ENCODE peak calls at places on chromosomes 7 and 10, in five cellular contexts. R is colonic mucosa, M is H9, H is mesenchymal stem cell, T is prostate gland. W is an unnamed sample.

GRCh38 chr10:129101232-129101980 is 365.6 kb upstream of the MGMT start:
- DNase-seq in R (no peak), M (no peak), H (no peak), T (no peak), W (no peak)

GRCh38 chr7:3089493-3089892 is 45.8 kb upstream of the CARD11 start:
- DNase-seq in R (no peak), M (peak; percentile 81), H (peak; percentile 11), T (no peak), W (peak; percentile 49)

GRCh38 chr7:2732388-2732787 is 44.4 kb downstream of the AMZ1 start:
- DNase-seq in R (no peak), M (peak; percentile 10), H (no peak), T (no peak), W (peak; percentile 9)

GRCh38 chr7:22083711-22084289 is 138.1 kb upstream of the CDCA7L start:
- DNase-seq in R (no peak), M (no peak), H (no peak), T (no peak), W (no peak)

GRCh38 chr7:150631084-150631824 is 931 bp downstream of the GIMAP6 start:
- DNase-seq in R (no peak), M (no peak), H (no peak), T (no peak), W (no peak)

GRCh38 chr10:71643904-71644303 is 75.7 kb downstream of the C10orf105 start:
- DNase-seq in R (no peak), M (no peak), H (no peak), T (no peak), W (no peak)

GRCh38 chr10:33732176-33733025 is 397.9 kb upstream of the NRP1 start:
- DNase-seq in R (no peak), M (no peak), H (no peak), T (no peak), W (no peak)

GRCh38 chr7:155802906-155803417 is 9.3 kb downstream of the SHH start:
- DNase-seq in R (no peak), M (no peak), H (no peak), T (no peak), W (no peak)

GRCh38 chr10:132151951-132152505 is 34.7 kb upstream of the DPYSL4 start:
- DNase-seq in R (no peak), M (no peak), H (no peak), T (no peak), W (no peak)

GRCh38 chr7:120842131-120842621 is 15.8 kb downstream of the TSPAN12 start:
- DNase-seq in R (no peak), M (no peak), H (peak; percentile 32), T (peak; percentile 43), W (no peak)

GRCh38 chr7:149420006-149420405 is 40.9 kb downstream of the ZNF777 start:
- DNase-seq in R (no peak), M (no peak), H (no peak), T (no peak), W (no peak)

GRCh38 chr7:154973381-154973780 is 29.5 kb downstream of the PAXIP1 start:
- DNase-seq in R (no peak), M (no peak), H (no peak), T (no peak), W (no peak)

GRCh38 chr7:32648408-32649156 is 153.3 kb downstream of the AVL9 start:
- DNase-seq in R (no peak), M (no peak), H (no peak), T (no peak), W (no peak)

GRCh38 chr10:113047605-113047962 is 97.5 kb downstream of the TCF7L2 start:
- DNase-seq in R (no peak), M (no peak), H (peak; percentile 59), T (no peak), W (no peak)

GRCh38 chr10:86070278-86070677 is 296.3 kb downstream of the GRID1 start:
- DNase-seq in R (no peak), M (no peak), H (no peak), T (no peak), W (no peak)

GRCh38 chr7:94252971-94253370 is 141.7 kb upstream of the COL1A2 start:
- DNase-seq in R (no peak), M (no peak), H (peak; percentile 21), T (no peak), W (no peak)

GRCh38 chr7:127798769-127799372 is 146.9 kb downstream of the SND1 start:
- DNase-seq in R (no peak), M (no peak), H (no peak), T (no peak), W (no peak)

GRCh38 chr7:27179503-27180430 is 5.3 kb downstream of the HOXA11 start:
- DNase-seq in R (peak; percentile 90), M (peak; percentile 83), H (peak; percentile 57), T (peak; percentile 88), W (peak; percentile 84)

GRCh38 chr7:30327813-30328212 is 43.4 kb downstream of the ZNRF2 start:
- DNase-seq in R (no peak), M (no peak), H (no peak), T (no peak), W (no peak)

DNA sequence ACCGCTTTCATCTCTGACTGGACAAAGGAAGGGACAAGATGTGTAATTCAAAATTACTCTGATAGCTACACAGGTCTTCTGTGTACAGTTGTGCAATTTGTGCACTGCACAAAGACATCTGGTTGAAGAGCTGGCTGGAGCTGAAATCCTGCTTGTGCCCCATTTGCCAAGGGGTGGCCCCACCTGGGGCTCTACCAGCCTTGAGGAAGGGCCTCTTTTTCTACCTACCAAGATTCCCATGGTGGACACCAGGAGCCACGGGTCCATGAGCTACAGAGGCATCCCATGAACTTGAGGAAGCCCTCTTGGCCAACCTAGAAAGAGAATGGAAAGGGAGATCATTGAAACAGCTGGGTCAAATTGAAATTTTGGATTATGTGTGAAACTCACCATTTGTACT is 43.2 kb downstream of the HHEX start:
- DNase-seq in R (no peak), M (no peak), H (no peak), T (no peak), W (no peak)
- H3K4me1 ChIP-seq in R (no peaks in the 10 kb centered on the region), M (no peaks in the 10 kb centered on the region), H (no peaks in the 10 kb centered on the region), T (no peaks in the 10 kb centered on the region), W (no peaks in the 10 kb centered on the region)

GRCh38 chr7:157818701-157819516 is 482.1 kb downstream of the DNAJB6 start:
- DNase-seq in R (no peak), M (no peak), H (no peak), T (no peak), W (no peak)

GRCh38 chr7:157817433-157817832 is 480.6 kb downstream of the DNAJB6 start:
- DNase-seq in R (no peak), M (no peak), H (no peak), T (no peak), W (no peak)

GRCh38 chr7:157820796-157821195 is 484.0 kb downstream of the DNAJB6 start:
- DNase-seq in R (no peak), M (no peak), H (no peak), T (no peak), W (no peak)

GRCh38 chr7:157817944-157818700 is 481.3 kb downstream of the DNAJB6 start:
- DNase-seq in R (no peak), M (no peak), H (no peak), T (no peak), W (no peak)

GRCh38 chr7:157819517-157819807 is 482.7 kb downstream of the DNAJB6 start:
- DNase-seq in R (no peak), M (no peak), H (no peak), T (no peak), W (no peak)
- H3K9me3 ChIP-seq in R (no peaks in the 10 kb centered on the region), M (no peaks in the 10 kb centered on the region), H (peaks cover 3% of the 10 kb centered on the region), T (no peaks in the 10 kb centered on the region), W (peaks cover 12% of the 10 kb centered on the region)

DNA sequence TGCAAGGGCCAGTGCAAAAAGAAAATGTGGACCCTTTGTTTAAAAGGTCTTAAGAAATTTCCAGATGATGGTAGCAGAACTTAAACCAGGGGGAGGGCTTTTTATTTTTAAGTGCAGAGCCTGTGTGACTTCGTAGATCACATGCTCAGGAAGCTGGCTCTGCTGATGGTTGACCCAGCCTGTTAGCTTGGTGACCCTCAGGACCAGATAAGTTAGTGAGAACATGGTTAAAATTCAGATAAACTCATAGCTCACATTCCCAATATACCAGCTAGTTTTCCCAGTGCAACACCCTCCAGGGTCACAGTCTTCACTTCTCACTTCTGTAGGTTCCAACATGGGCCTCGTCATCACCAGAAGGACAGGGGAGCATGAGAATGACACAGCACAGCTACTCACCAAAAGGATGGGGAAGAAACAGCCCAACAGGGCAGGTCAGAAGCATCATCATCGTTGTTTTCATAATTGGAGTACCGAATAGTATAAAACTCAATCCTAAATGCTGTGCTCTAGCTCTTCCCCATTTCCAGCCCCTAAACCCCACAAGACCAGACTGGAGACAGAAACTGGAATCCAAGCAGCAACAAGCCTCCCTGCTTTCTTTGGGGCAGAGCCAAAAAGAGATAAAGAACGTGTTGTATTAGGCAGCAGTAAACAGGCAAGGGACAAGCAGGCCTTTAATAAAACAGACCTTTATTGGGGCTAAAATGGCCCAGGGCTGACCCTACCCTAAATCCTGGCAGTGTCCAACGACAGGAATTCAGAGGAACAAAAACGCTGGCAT is 102.2 kb upstream of the ANKRD1 start:
- DNase-seq in R (no peak), M (no peak), H (no peak), T (peak; percentile 58), W (no peak)
- H3K4me1 ChIP-seq in R (no peaks in the 10 kb centered on the region), M (no peaks in the 10 kb centered on the region), H (no peaks in the 10 kb centered on the region), T (peaks cover 6% of the 10 kb centered on the region), W (no peaks in the 10 kb centered on the region)

GRCh38 chr10:59942556-59942955 is 36.2 kb upstream of the CCDC6 start:
- DNase-seq in R (no peak), M (no peak), H (no peak), T (no peak), W (no peak)
- H3K9me3 ChIP-seq in R (no peaks in the 10 kb centered on the region), M (no peaks in the 10 kb centered on the region), H (no peaks in the 10 kb centered on the region), T (no peaks in the 10 kb centered on the region), W (no peaks in the 10 kb centered on the region)

GRCh38 chr10:119405505-119405807 is 137.1 kb downstream of the RGS10 start:
- DNase-seq in R (no peak), M (no peak), H (no peak), T (no peak), W (no peak)
- H3K4me1 ChIP-seq in R (no peaks in the 10 kb centered on the region), M (no peaks in the 10 kb centered on the region), H (peaks cover 26% of the 10 kb centered on the region), T (no peaks in the 10 kb centered on the region), W (no peaks in the 10 kb centered on the region)

GRCh38 chr7:122394512-122394911 is 90.0 kb upstream of the FEZF1 start:
- DNase-seq in R (no peak), M (no peak), H (no peak), T (no peak), W (no peak)
- H3K9me3 ChIP-seq in R (no peaks in the 10 kb centered on the region), M (no peaks in the 10 kb centered on the region), H (no peaks in the 10 kb centered on the region), T (no peaks in the 10 kb centered on the region), W (no peaks in the 10 kb centered on the region)